ENCODE peak calls at places on chromosomes 12 and 14, in six cellular contexts. F is K562, H is SK-N-SH, M is HepG2, R is GM12878, E is H1. O is an unnamed sample. For H3K4me1, the result is how much of the 10 kb centered on the place peaks cover.

GRCh38 chr14:71716371-71716770 is 215.9 kb upstream of the RGS6 start:
- DNase-seq in F (no peak), H (no peak), M (no peak), R (no peak), E (no peak), O (no peak)

GRCh38 chr12:113424915-113425823 is 3.0 kb downstream of the SDSL start:
- DNase-seq in F (peak), H (peak), M (peak), R (no peak), E (peak), O (peak)

GRCh38 chr14:47022721-47023120 is 371.1 kb upstream of the RPL10L start:
- DNase-seq in F (no peak), H (no peak), M (no peak), R (no peak), E (no peak), O (no peak)

GRCh38 chr14:38248629-38249028 is 7.3 kb downstream of the CLEC14A start:
- DNase-seq in F (no peak), H (no peak), M (peak), R (no peak), E (no peak), O (no peak)

GRCh38 chr14:81031488-81031887 is 76.1 kb downstream of the TSHR start:
- DNase-seq in F (no peak), H (no peak), M (no peak), R (no peak), E (no peak), O (no peak)

GRCh38 chr12:45425426-45425825 is 209.5 kb downstream of the ANO6 start:
- DNase-seq in F (no peak), H (no peak), M (no peak), R (no peak), E (no peak), O (no peak)

GRCh38 chr14:33950320-33951182 is at the start of gene EGLN3:
- DNase-seq in F (peak), H (peak), M (peak), R (no peak), E (peak), O (peak)

GRCh38 chr14:100438678-100439592 is 115.8 kb downstream of the SLC25A47 start:
- DNase-seq in F (no peak), H (no peak), M (peak), R (no peak), E (no peak), O (peak)

GRCh38 chr12:70110085-70110484 is 133.1 kb upstream of the CNOT2 start:
- DNase-seq in F (no peak), H (no peak), M (no peak), R (no peak), E (no peak), O (no peak)

GRCh38 chr14:33556382-33557121 is 394.3 kb downstream of the EGLN3 start:
- DNase-seq in F (no peak), H (no peak), M (no peak), R (no peak), E (no peak), O (no peak)

GRCh38 chr14:104313674-104314073 is 175.3 kb downstream of the KIF26A start:
- DNase-seq in F (no peak), H (no peak), M (no peak), R (no peak), E (no peak), O (no peak)

GRCh38 chr14:54423991-54424390 is 17.2 kb downstream of the CNIH1 start:
- DNase-seq in F (no peak), H (no peak), M (no peak), R (no peak), E (no peak), O (no peak)

GRCh38 chr12:49098035-49098451 is 3.4 kb upstream of the DHH start:
- DNase-seq in F (peak), H (peak), M (peak), R (no peak), E (peak), O (peak)

GRCh38 chr14:93759781-93760307 is 28.4 kb downstream of the PRIMA1 start:
- DNase-seq in F (no peak), H (peak), M (no peak), R (no peak), E (no peak), O (no peak)

GRCh38 chr12:111773801-111774551 is 7.2 kb downstream of the ALDH2 start:
- DNase-seq in F (no peak), H (no peak), M (peak), R (no peak), E (no peak), O (peak)

GRCh38 chr14:79436325-79436724 is 775.0 kb downstream of the DIO2 start:
- DNase-seq in F (no peak), H (no peak), M (no peak), R (no peak), E (no peak), O (no peak)

GRCh38 chr12:113776536-113776935 is 189.6 kb downstream of the RBM19 start:
- DNase-seq in F (no peak), H (no peak), M (no peak), R (no peak), E (no peak), O (no peak)

GRCh38 chr12:65821336-65821735 is 2.9 kb upstream of the HMGA2 start:
- DNase-seq in F (no peak), H (no peak), M (no peak), R (no peak), E (no peak), O (no peak)

GRCh38 chr12:21675641-21676040 is 18.0 kb upstream of the LDHB start:
- DNase-seq in F (no peak), H (no peak), M (no peak), R (no peak), E (no peak), O (no peak)

DNA sequence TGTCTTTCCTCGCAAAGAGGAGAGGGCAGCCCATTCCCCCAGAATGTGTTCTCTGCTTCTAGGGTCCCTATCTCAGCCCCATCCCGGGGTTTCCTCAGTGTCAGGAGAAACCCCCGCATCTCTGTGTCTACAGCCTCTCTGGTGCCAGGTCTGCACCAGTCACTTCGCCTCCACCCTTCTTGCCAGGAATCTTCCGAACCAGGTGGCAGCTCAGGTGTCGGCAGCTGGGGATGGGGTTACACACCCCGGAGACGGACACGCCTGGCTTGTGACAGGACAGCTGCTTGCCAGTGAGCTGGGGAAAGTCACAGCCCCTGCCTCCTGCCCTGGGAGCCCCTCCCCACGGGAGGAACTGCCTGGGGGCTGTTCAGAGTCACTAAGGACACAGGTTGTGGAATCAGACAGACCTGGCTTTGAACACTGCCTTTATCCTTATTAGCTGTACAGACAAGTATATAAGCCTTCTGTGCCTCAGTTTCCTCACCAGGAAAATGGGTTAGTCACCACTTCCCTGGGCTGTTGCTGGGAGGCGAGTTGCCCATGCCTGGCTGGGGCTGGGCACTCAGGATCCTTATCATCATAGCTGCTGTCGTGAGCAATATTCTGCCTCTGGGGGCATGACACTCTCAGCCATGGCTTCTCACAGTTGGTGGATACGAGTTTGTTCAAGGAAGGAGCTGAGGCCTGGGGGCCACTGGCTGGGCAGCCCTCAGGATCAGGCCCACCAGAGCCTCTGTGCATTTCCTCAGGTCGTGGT is 10.8 kb downstream of the HIP1R start:
- DNase-seq in F (no peak), H (peak), M (no peak), R (no peak), E (no peak), O (no peak)
- H3K4me1 ChIP-seq in F (under half), H (under half), M (under half), R (under half), E (under half), O (under half)

DNA sequence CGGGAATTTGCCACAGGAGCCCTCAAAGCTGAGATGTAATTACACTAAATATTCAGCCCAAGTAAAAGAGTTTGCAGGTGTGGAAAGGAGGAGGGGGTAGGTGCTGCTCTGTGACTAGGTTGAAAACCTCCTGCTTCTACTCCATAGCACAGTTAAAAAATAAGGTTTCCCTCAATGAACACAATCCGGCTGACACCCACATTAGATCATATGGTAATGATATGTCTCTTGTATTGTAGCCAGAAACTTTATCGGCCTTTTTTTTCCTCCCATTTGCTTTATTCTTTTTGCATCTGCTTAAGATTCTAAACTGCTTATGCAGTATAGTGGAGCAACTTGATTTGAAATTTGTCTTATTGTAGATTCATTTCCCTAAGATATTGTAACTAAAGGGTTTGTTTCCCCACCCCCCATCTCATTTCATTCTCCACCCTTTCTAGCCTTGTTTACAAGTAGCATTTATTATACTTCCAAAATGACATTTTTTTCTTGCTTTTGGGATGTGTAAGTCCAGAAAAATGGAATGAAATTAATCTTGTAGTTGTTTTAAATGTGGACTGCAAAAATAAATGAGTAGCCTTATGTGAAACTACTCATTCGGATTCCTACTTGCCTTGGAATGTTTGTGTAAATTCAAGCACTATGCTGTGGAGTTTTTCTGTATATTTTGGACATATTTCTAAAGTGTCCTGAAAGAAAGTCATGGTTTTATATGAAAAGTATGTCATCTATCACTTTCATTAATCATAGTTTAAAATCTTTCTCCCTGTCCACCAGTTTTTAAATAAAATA is at the start of gene DCN:
- DNase-seq in F (no peak), H (no peak), M (no peak), R (no peak), E (no peak), O (no peak)
- TF ChIP-seq RFX5 in F (no peak), H (no peak), M (no peak), R (no peak), E (no peak), O (no peak)

DNA sequence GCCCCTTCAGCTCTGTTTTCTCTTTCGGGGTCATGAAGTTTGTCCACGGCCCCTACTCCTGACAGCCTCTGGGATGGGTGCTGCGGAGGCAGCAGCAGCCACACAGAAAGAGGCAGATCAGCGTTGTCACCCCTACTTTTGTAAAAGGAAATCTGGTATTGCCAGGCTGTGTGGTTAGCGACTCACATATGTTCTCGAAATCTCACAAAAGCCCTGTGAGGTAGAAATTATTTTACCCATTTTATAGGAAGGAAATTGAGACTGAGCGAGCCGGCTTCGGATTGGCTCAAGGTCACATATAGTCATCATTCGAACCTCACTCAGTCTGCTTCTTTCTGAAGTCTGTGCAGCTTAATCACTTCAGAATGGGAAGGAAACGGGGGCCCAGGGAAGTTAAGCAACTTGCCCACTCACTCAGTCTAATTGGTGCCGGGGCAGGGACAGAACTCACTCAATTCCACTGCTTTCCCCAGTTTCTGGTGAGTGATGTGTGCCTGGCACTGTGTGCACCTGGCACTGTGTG is 1.1 kb upstream of the CKAP4 start:
- DNase-seq in F (no peak), H (no peak), M (no peak), R (no peak), E (no peak), O (no peak)
- TF ChIP-seq MAX in F (no peak), H (no peak), M (no peak), R (no peak), E (no peak), O (no peak)

GRCh38 chr14:76918751-76919421 is 92.7 kb downstream of the LRRC74A start:
- DNase-seq in F (peak), H (peak), M (peak), R (no peak), E (no peak), O (peak)
- H3K4me1 ChIP-seq in F (under half), H (half or more), M (half or more), R (under half), E (half or more), O (half or more)

GRCh38 chr12:58420496-58420895 is 479.1 kb downstream of the ATP23 start:
- DNase-seq in F (no peak), H (no peak), M (no peak), R (no peak), E (no peak), O (no peak)
- TF ChIP-seq RFX5 in F (no peak), H (no peak), M (no peak), R (no peak), E (no peak), O (no peak)

GRCh38 chr14:35400707-35401421 is 3.7 kb downstream of the NFKBIA start:
- DNase-seq in F (no peak), H (no peak), M (peak), R (no peak), E (no peak), O (no peak)

GRCh38 chr14:35401422-35401729 is 3.2 kb downstream of the NFKBIA start:
- DNase-seq in F (no peak), H (no peak), M (no peak), R (no peak), E (no peak), O (no peak)

GRCh38 chr14:35399083-35399807 is 5.3 kb downstream of the NFKBIA start:
- DNase-seq in F (no peak), H (no peak), M (no peak), R (no peak), E (no peak), O (no peak)

GRCh38 chr14:35395283-35395682 is 9.3 kb downstream of the NFKBIA start:
- DNase-seq in F (no peak), H (no peak), M (no peak), R (no peak), E (no peak), O (no peak)

GRCh38 chr14:35398095-35398584 is 6.4 kb downstream of the NFKBIA start:
- DNase-seq in F (no peak), H (no peak), M (no peak), R (no peak), E (no peak), O (no peak)
- TF ChIP-seq MAX in F (no peak), H (no peak), M (no peak), R (no peak), E (no peak), O (peak)

GRCh38 chr12:67276469-67276868 is 7.3 kb downstream of the CAND1 start:
- DNase-seq in F (no peak), H (no peak), M (no peak), R (no peak), E (no peak), O (no peak)
- H3K4me1 ChIP-seq in F (under half), H (under half), M (under half), R (under half), E (under half), O (half or more)

DNA sequence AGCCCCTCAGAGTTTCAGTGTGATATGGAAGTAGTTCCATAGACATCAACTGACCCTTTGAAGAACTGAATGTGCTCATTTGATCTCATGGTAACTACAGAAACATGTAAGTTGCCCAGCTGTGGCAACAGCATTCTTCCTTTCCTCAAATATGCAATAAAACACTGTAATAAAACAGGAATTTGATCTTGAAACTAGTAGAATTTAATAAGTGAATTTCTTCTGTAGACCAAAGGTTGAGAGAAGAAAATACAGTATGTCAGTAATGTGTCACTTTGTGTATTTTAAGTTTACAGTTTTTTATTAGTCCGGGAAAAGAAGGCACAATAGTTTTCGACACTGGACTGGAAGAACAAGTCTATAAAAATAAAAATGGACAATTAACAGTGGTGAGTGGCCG is 31.9 kb downstream of the KCTD10 start:
- DNase-seq in F (no peak), H (no peak), M (no peak), R (no peak), E (no peak), O (no peak)
- TF ChIP-seq RFX5 in F (no peak), H (no peak), M (no peak), R (no peak), E (no peak), O (no peak)

O was measured in A549.